ENCODE peak calls at places on chromosomes 13 and 19, in ten cellular contexts. A, Y, Q, P, G, F, X, S, N and W are unnamed samples.

GRCh38 chr13:97321101-97321500 is 99.0 kb downstream of the MBNL2 start:
- DNase-seq in Y (no peak), F (no peak), Q (no peak), N (no peak), X (no peak), G (no peak), A (peak), S (no peak), P (no peak), W (no peak)

GRCh38 chr19:2977686-2978466 is 512 bp downstream of the TLE6 start:
- DNase-seq in Q (peak), N (no peak), S (no peak), Y (no peak), X (no peak), F (no peak), G (peak), A (no peak), P (no peak), W (no peak)

GRCh38 chr19:18428837-18429674 is 8.9 kb downstream of the ISYNA1 start:
- DNase-seq in X (no peak), S (peak), A (peak), P (peak), F (peak), G (peak), N (peak), Q (no peak), Y (no peak), W (peak)

GRCh38 chr19:41801031-41801430 is 4.6 kb downstream of the CEACAM3 start:
- DNase-seq in G (no peak), S (no peak), N (no peak), P (no peak), F (no peak), X (no peak), A (no peak), Q (no peak), Y (no peak), W (no peak)

GRCh38 chr13:40235160-40235796 is 431.2 kb downstream of the FOXO1 start:
- DNase-seq in F (no peak), P (no peak), A (no peak), S (no peak), N (no peak), Y (no peak), Q (peak), X (no peak), G (no peak), W (no peak)

GRCh38 chr13:111210488-111210887 is 95.4 kb downstream of the ARHGEF7 start:
- DNase-seq in S (no peak), F (no peak), N (no peak), Q (peak), X (no peak), G (no peak), A (no peak), P (no peak), Y (no peak), W (no peak)

GRCh38 chr19:21432590-21432989 is 35.7 kb downstream of the ZNF493 start:
- DNase-seq in Y (no peak), G (no peak), N (no peak), P (no peak), F (no peak), Q (no peak), X (no peak), S (no peak), A (no peak), W (no peak)

GRCh38 chr13:31223215-31223614 is 23.4 kb downstream of the B3GLCT start:
- DNase-seq in X (no peak), N (no peak), S (no peak), Q (no peak), P (no peak), Y (no peak), G (no peak), A (no peak), F (no peak), W (no peak)

GRCh38 chr19:6297202-6297601 is 17.4 kb upstream of the MLLT1 start:
- DNase-seq in F (no peak), Y (no peak), A (no peak), P (no peak), S (no peak), G (no peak), X (no peak), Q (no peak), N (no peak), W (peak)

GRCh38 chr19:3409346-3410064 is 43.1 kb downstream of the NFIC start:
- DNase-seq in Y (no peak), G (no peak), X (no peak), F (no peak), A (no peak), S (no peak), Q (no peak), N (no peak), P (peak), W (no peak)

GRCh38 chr13:84917252-84917878 is 881.9 kb downstream of the SLITRK6 start:
- DNase-seq in S (no peak), P (no peak), X (no peak), F (no peak), G (no peak), Q (peak), N (peak), Y (no peak), A (peak), W (no peak)

GRCh38 chr19:28468701-28469459 is 744.1 kb downstream of the UQCRFS1 start:
- DNase-seq in X (no peak), A (peak), S (no peak), Y (no peak), G (peak), F (no peak), N (no peak), Q (no peak), P (no peak), W (peak)

GRCh38 chr19:1491849-1492170 is 829 bp downstream of the REEP6 start:
- DNase-seq in Q (no peak), G (no peak), Y (no peak), F (no peak), N (no peak), A (no peak), P (no peak), S (no peak), X (no peak), W (no peak)

GRCh38 chr19:39590265-39590664 is 12.1 kb upstream of the LGALS13 start:
- DNase-seq in A (peak), G (no peak), S (peak), Q (peak), Y (no peak), N (no peak), X (no peak), F (no peak), P (no peak), W (peak)

GRCh38 chr19:29042450-29042849 is 170.5 kb downstream of the UQCRFS1 start:
- DNase-seq in N (no peak), G (no peak), Q (no peak), X (no peak), Y (no peak), S (no peak), P (no peak), A (no peak), F (no peak), W (no peak)

GRCh38 chr19:50794778-50795664 is 4.8 kb downstream of the ACP4 start:
- DNase-seq in Q (peak), X (no peak), N (peak), G (no peak), P (no peak), S (no peak), A (peak), F (no peak), Y (no peak), W (peak)

GRCh38 chr13:50969691-50970090 is 60.1 kb downstream of the RNASEH2B start:
- DNase-seq in A (peak), X (no peak), N (peak), S (no peak), P (no peak), Q (peak), G (no peak), F (no peak), Y (no peak), W (peak)

GRCh38 chr13:95834134-95834765 is 157.3 kb downstream of the DNAJC3 start:
- DNase-seq in X (peak), Y (no peak), F (peak), N (peak), Q (peak), P (peak), A (peak), S (peak), G (peak), W (peak)

GRCh38 chr13:113297370-113297871 is 382 bp downstream of the LAMP1 start:
- DNase-seq in G (peak), F (peak), P (peak), N (no peak), Q (peak), S (peak), Y (no peak), X (no peak), A (peak), W (peak)

GRCh38 chr13:30257433-30258099 is 49.8 kb downstream of the KATNAL1 start:
- DNase-seq in G (no peak), X (no peak), A (peak), P (no peak), N (no peak), Q (no peak), S (no peak), Y (no peak), F (no peak), W (no peak)

GRCh38 chr13:65154661-65155447 is 2075.3 kb downstream of the PCDH9 start:
- DNase-seq in A (no peak), G (no peak), N (no peak), F (no peak), S (no peak), P (no peak), Q (no peak), Y (no peak), X (no peak), W (no peak)

GRCh38 chr13:70568571-70568970 is 460.3 kb upstream of the KLHL1 start:
- DNase-seq in N (peak), Q (peak), A (peak), F (no peak), S (peak), Y (no peak), X (no peak), G (peak), P (no peak), W (no peak)

GRCh38 chr13:49669735-49670309 is 21.5 kb downstream of the EBPL start:
- DNase-seq in Y (no peak), P (peak), G (peak), A (peak), X (no peak), F (no peak), S (peak), Q (peak), N (peak), W (peak)

GRCh38 chr19:2546128-2547032 is 70.5 kb downstream of the GADD45B start:
- DNase-seq in A (peak), F (no peak), Y (peak), X (peak), Q (no peak), P (peak), N (no peak), G (peak), S (no peak), W (no peak)

GRCh38 chr13:19927117-19927734 is 31.3 kb upstream of the ZMYM2 start:
- DNase-seq in A (peak), X (no peak), Y (no peak), G (no peak), S (no peak), N (peak), P (no peak), F (no peak), Q (peak), W (no peak)

GRCh38 chr13:42883142-42883541 is 101.8 kb downstream of the FAM216B start:
- DNase-seq in Y (no peak), X (no peak), Q (no peak), G (no peak), F (no peak), S (no peak), N (no peak), A (no peak), P (no peak), W (no peak)
- TF ChIP-seq CTCF in Y (no peak), X (no peak), Q (no peak), G (no peak), F (no peak), S (no peak), N (no peak), A (no peak), P (no peak), W (no peak)

DNA sequence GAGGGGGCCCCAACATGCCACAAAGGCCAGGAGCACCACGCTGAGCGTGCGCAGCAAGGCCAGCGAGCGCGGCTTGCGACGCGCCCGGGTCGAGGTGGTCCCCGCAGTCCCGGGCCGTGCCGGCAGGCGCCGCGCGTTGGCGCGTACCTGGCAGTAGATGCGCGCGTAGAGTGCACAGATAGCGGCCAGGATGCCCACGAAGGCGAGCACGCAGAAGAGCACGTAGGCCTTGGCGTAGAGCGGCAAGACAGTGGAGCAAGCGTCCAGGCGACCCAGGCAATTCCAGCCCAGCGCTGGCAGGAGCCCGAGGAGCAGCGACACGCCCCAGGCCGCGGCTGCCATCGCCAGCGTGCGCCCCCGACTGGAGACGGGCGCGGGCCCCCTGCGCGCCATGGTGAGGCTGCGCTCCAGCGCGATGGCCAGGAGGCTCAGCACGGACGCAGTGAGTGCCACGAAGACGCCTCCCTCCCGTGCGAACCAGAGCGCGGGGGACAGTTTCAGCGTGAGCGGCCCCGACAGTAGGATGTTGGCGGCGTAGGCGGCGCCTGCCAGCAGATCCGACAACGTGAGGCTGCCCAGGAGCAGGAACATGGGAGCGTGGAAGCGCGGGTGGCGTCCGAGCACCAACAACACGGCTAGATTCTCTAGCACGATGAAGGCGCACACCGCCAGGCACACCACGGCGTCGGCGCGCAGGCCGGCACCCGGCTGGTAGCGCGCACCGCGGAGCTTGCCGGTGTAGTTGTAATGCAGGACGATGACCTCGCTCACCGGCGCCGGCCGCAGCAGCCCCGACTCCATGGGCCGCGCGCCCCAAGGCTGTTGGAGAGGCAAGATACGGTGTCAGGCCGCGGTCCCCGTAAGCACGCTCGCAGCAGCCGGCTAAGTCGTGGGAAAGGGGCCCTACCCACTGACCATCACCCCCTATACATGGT is 2.8 kb downstream of the S1PR5 start:
- DNase-seq in X (no peak), Y (no peak), Q (no peak), N (no peak), G (no peak), F (no peak), S (peak), P (no peak), A (peak), W (no peak)
- TF ChIP-seq CTCF in X (no peak), Y (no peak), Q (no peak), N (no peak), G (no peak), F (peak), S (peak), P (no peak), A (peak), W (no peak)

GRCh38 chr19:15758379-15758778 is 20.6 kb downstream of the OR10H3 start:
- DNase-seq in X (no peak), G (no peak), N (no peak), F (no peak), P (no peak), A (no peak), Q (no peak), S (no peak), Y (no peak), W (no peak)

DNA sequence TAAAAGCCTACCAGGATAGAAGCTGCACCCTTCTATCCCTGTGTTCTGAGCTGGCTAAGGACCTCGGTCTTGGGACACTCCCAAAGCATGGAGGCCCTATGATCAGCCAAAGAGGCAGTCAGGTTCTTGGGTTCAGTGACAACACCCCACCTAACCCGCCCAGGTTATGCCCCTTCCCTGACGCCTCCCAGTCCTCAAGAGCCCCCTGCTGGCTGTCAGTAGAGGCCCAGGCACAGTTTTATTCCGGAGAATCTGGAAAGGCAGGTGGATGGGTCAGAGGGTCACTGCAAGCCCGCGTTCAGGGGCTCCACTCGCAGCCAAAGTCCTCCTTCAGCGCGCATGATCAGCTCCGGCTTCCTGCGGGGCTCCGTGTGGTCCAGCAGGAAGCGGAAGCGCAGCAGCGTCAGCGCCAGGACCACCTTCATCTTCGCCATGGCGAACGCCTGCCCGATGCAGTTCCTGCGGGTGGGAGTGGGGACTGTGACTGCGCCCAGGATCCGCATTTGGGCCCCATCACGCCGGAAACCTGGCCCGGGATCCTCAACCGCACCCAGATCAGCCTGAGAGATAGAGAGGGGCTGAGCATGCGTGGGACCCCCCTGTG is 22.3 kb downstream of the OR10H3 start:
- DNase-seq in Q (no peak), G (peak), Y (no peak), F (no peak), P (no peak), N (peak), S (no peak), A (no peak), X (no peak), W (no peak)
- TF ChIP-seq CTCF in Q (no peak), G (peak), Y (no peak), F (no peak), P (no peak), N (peak), S (no peak), A (no peak), X (no peak), W (peak)

DNA sequence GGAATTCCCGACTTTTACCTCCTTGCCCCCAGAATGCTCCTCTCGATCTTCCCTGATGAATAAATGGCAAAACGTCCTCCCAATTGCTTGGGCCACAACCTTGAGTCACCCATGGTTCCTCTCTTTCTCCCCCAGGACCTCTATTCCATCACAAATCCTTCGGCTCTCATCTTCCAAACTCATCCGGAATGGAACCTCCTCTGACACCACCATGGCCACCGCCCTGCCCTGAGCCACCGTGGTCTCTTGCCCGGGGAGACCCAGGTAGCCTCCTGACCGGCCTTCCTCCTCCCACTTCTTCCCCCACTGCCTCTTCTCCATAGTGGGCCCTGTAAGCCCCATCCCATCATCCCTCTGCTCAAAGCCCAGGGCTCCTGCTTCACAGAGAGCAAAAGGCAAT is 4.9 kb downstream of the SLC7A10 start:
- DNase-seq in S (no peak), Q (no peak), N (no peak), X (no peak), F (no peak), P (no peak), A (no peak), Y (no peak), G (no peak), W (no peak)
- TF ChIP-seq CTCF in S (no peak), Q (no peak), N (no peak), X (no peak), F (no peak), P (no peak), A (no peak), Y (no peak), G (no peak), W (no peak)

GRCh38 chr19:48624067-48624594 is 4.8 kb downstream of the SPHK2 start:
- DNase-seq in S (peak), A (peak), Y (peak), G (peak), F (peak), X (peak), N (peak), Q (peak), P (peak), W (peak)

GRCh38 chr19:48627865-48628314 is 8.6 kb downstream of the SPHK2 start:
- DNase-seq in X (no peak), S (no peak), Y (no peak), Q (no peak), A (no peak), G (no peak), P (no peak), F (no peak), N (no peak), W (no peak)

GRCh38 chr19:48627211-48627864 is 8.0 kb downstream of the SPHK2 start:
- DNase-seq in X (no peak), G (peak), S (no peak), Y (no peak), Q (no peak), A (no peak), F (no peak), N (no peak), P (no peak), W (no peak)

GRCh38 chr19:48624791-48625723 is 5.8 kb downstream of the SPHK2 start:
- DNase-seq in X (no peak), Q (no peak), F (no peak), Y (no peak), N (no peak), S (no peak), G (peak), P (no peak), A (peak), W (peak)

DNA sequence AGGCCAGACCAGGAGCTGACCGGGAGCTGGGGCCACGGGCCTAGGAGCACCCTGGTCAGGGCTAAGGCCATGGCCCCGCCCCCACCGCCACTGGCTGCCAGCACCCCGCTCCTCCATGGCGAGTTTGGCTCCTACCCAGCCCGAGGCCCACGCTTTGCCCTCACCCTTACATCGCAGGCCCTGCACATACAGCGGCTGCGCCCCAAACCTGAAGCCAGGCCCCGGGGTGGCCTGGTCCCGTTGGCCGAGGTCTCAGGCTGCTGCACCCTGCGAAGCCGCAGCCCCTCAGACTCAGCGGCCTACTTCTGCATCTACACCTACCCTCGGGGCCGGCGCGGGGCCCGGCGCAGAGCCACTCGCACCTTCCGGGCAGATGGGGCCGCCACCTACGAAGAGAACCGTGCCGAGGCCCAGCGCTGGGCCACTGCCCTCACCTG is 6.6 kb downstream of the SPHK2 start:
- DNase-seq in Y (no peak), N (no peak), P (no peak), G (peak), Q (no peak), A (no peak), F (no peak), S (no peak), X (no peak), W (peak)
- TF ChIP-seq CTCF in Y (no peak), N (no peak), P (no peak), G (no peak), Q (no peak), A (no peak), F (no peak), S (no peak), X (no peak), W (no peak)

DNA sequence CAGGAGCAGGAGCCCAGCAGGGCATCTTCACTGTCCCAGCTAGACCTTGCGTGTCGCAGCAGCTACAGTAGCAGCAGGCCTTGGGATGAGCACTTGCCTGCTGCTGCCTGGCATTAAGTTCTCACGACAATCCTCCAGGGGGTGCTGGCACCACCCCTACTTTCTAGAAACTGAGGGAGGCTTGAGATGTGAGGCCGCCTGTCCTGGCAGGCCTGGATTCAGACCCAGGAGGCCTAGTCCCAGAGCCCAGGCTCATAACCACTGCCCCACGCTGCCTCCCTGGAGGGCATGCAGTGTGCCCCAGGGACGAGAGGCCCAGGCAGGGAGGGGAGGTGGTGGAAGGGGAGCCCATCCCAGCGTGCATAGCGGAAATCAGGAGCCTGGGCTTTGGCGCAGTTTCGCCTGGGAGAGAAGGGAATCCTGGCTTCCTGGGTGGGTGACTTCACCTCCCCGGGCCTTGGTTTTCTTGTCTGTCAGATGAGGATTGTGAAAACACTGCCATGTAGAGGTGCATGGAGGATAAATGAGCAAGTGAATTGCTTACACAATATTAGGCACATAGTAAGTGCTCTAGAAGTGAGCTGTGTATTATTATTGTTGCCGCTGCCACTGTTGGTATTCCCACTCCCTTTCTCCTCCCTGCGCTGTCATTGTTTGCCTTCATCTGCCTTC is 26.1 kb downstream of the PPP5C start:
- DNase-seq in Q (peak), A (peak), F (no peak), N (peak), S (peak), P (no peak), X (no peak), Y (no peak), G (no peak), W (no peak)
- TF ChIP-seq CTCF in Q (peak), A (peak), F (no peak), N (peak), S (peak), P (no peak), X (no peak), Y (peak), G (no peak), W (peak)